ENCODE peak calls at places on chromosomes 1 and 21, in ten cellular contexts. A is heart right ventricle; N is AG04450; J is mucosa of descending colon; S is bronchial epithelial cell; E is fibroblast of mammary gland; M is upper lobe of right lung; I is CD8-positive, alpha-beta T cell; C is fibroblast of lung; L is heart left ventricle. T is an unnamed sample.
A peak's percentile ranks its signal among the peaks of the same experiment; 100 is the strongest.

GRCh38 chr1:170694172-170694926 is 30.4 kb downstream of the PRRX1 start:
- DNase-seq in S (no peak), N (no peak), A (no peak), I (no peak), L (no peak), E (no peak), J (no peak), C (no peak), M (no peak), T (no peak)

GRCh38 chr1:35702540-35702939 is 16.1 kb downstream of the C1orf216 start:
- DNase-seq in J (no peak), C (no peak), E (no peak), I (no peak), L (no peak), A (no peak), N (no peak), S (no peak), M (no peak), T (no peak)

GRCh38 chr1:29549001-29549400 is 312.7 kb downstream of the PTPRU start:
- DNase-seq in N (no peak), L (no peak), I (no peak), S (no peak), C (no peak), E (no peak), J (no peak), A (no peak), M (peak; percentile 50), T (no peak)

GRCh38 chr1:18197299-18197698 is 89.7 kb downstream of the IGSF21 start:
- DNase-seq in S (no peak), M (no peak), L (no peak), E (no peak), C (no peak), A (no peak), I (no peak), J (no peak), N (no peak), T (no peak)

GRCh38 chr1:221439734-221440436 is 302.0 kb downstream of the DUSP10 start:
- DNase-seq in J (no peak), L (no peak), M (no peak), A (no peak), E (peak; percentile 94), S (peak; percentile 100), C (peak; percentile 98), I (no peak), N (peak; percentile 72), T (no peak)

GRCh38 chr1:168535536-168535935 is 8.3 kb downstream of the XCL2 start:
- DNase-seq in L (no peak), N (no peak), I (no peak), C (no peak), S (no peak), M (no peak), A (no peak), E (no peak), J (no peak), T (no peak)

GRCh38 chr1:225746361-225747179 is 31.1 kb upstream of the SRP9 start:
- DNase-seq in A (peak; percentile 69), I (no peak), L (peak; percentile 83), C (peak; percentile 94), E (peak; percentile 93), S (peak; percentile 87), J (peak; percentile 68), M (peak; percentile 72), N (peak; percentile 74), T (peak; percentile 39)

GRCh38 chr1:239718997-239719628 is 332.7 kb downstream of the CHRM3 start:
- DNase-seq in E (no peak), S (no peak), I (no peak), A (no peak), L (no peak), J (no peak), M (no peak), C (no peak), N (no peak), T (no peak)

GRCh38 chr1:78797108-78797781 is 147.6 kb downstream of the IFI44 start:
- DNase-seq in A (no peak), I (no peak), M (no peak), L (no peak), S (no peak), J (no peak), N (no peak), C (no peak), E (no peak), T (no peak)

GRCh38 chr1:154861607-154862094 is 8.4 kb downstream of the KCNN3 start:
- DNase-seq in N (peak; percentile 52), C (peak; percentile 44), S (no peak), I (no peak), A (no peak), M (no peak), L (no peak), E (peak; percentile 31), J (no peak), T (no peak)

GRCh38 chr1:27638805-27639204 is 3.8 kb upstream of the FGR start:
- DNase-seq in A (no peak), C (no peak), M (no peak), J (no peak), N (no peak), E (no peak), I (no peak), S (no peak), L (no peak), T (no peak)

GRCh38 chr1:47996406-47997226 is 569 bp downstream of the TRABD2B start:
- DNase-seq in S (no peak), I (no peak), A (peak; percentile 28), J (no peak), E (no peak), M (no peak), C (no peak), N (no peak), L (peak; percentile 39), T (no peak)

GRCh38 chr1:7993593-7994479 is 32.3 kb downstream of the ERRFI1 start:
- DNase-seq in C (peak; percentile 95), A (no peak), M (no peak), N (peak; percentile 71), S (no peak), E (peak; percentile 93), I (no peak), J (no peak), L (no peak), T (no peak)

DNA sequence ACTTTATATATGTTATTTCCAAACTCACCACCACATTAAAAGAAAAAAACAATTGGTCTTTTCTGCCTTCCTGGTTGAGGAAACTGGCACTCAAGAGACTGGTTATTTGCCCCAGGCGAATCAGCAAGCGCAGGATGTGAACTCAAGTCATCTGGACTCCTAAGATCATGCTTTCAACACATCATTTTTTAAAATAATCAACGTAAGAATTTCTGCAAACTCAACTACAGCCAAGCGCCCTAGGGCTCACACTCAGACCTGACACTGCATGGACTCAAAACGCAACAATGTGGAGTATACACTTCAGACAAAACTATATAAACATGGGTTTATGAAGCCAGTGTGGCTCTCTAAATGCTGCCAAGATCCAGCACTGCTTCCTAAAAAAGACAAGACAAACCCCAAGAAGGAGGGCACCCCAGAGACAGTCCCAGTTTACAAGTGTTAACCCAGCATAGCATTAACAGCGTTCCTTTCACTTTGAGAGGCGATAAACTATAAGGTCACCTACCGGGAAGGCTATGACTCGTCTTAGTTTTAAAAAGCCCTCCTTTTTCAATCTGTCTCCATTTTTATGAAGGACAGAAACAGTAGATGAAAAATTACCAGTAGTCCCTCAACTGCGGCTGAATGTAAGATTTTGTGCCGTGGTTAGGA is 54.9 kb downstream of the SIPA1L2 start:
- DNase-seq in C (no peak), M (no peak), A (no peak), I (no peak), J (no peak), N (peak; percentile 30), S (peak; percentile 90), E (no peak), L (no peak), T (no peak)
- H3K4me3 ChIP-seq in C (peak overlapping the region; percentile 9), M (peak overlapping the region; percentile 12), A (no peak overlapping the region), I (no peak overlapping the region), J (no peak overlapping the region), N (peak overlapping the region; percentile 2), S (no peak overlapping the region), E (no peak overlapping the region), L (no peak overlapping the region), T (peak overlapping the region; percentile 46)

GRCh38 chr21:34524671-34525601 is 12.9 kb upstream of the KCNE1 start:
- DNase-seq in S (peak; percentile 57), L (no peak), C (peak; percentile 85), J (no peak), N (no peak), A (no peak), M (no peak), I (no peak), E (peak; percentile 81), T (no peak)

GRCh38 chr21:34528131-34528561 is 16.1 kb upstream of the KCNE1 start:
- DNase-seq in M (no peak), E (peak; percentile 42), N (no peak), C (peak; percentile 84), I (no peak), S (no peak), A (no peak), L (no peak), J (no peak), T (no peak)

GRCh38 chr21:34530264-34530663 is 18.3 kb upstream of the KCNE1 start:
- DNase-seq in A (no peak), N (no peak), M (no peak), S (no peak), C (peak; percentile 93), L (no peak), I (no peak), E (peak; percentile 82), J (no peak), T (no peak)

GRCh38 chr21:34526236-34526617 is 14.2 kb upstream of the KCNE1 start:
- DNase-seq in A (no peak), L (no peak), M (no peak), I (no peak), E (peak; percentile 31), N (no peak), S (no peak), C (no peak), J (no peak), T (no peak)

GRCh38 chr21:34526618-34527290 is 14.7 kb upstream of the KCNE1 start:
- DNase-seq in N (peak; percentile 100), C (peak; percentile 100), M (no peak), A (no peak), J (peak; percentile 62), L (peak; percentile 85), I (no peak), S (peak; percentile 99), E (peak; percentile 100), T (peak; percentile 50)
- H3K4me3 ChIP-seq in N (peak overlapping the region; percentile 71), C (peak overlapping the region; percentile 88), M (peak overlapping the region; percentile 56), A (peak overlapping the region; percentile 4), J (no peak overlapping the region), L (peak overlapping the region; percentile 36), I (no peak overlapping the region), S (peak overlapping the region; percentile 44), E (peak overlapping the region; percentile 61), T (peak overlapping the region; percentile 70)

GRCh38 chr21:34669149-34669879 is 520 bp downstream of the CLIC6 start:
- DNase-seq in N (no peak), E (no peak), M (peak; percentile 81), J (no peak), I (no peak), A (no peak), C (no peak), S (no peak), L (no peak), T (no peak)
- H3K4me3 ChIP-seq in N (peak overlapping the region; percentile 25), E (no peak overlapping the region), M (peak overlapping the region; percentile 52), J (no peak overlapping the region), I (peak overlapping the region; percentile 46), A (peak overlapping the region; percentile 32), C (no peak overlapping the region), S (no peak overlapping the region), L (peak overlapping the region; percentile 13), T (peak overlapping the region; percentile 67)

DNA sequence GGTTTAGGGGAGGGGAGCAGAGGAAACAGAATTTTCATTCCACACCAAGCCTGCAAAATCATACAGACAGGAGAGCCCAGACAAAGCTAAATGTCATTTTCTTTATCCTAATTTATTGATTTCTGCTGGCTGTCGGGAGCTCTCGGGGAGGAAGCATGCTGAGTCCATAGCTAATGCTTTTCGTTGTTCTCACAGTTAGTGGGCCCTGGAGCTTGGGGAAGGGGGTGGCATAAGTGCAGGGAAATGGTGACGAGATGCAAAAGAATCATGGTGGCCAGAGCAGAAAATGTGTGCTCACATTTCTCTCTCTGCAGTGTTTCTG is 202.4 kb downstream of the TOMM20 start:
- DNase-seq in C (no peak), A (no peak), M (no peak), J (no peak), L (no peak), S (no peak), I (no peak), E (no peak), N (no peak), T (no peak)
- H3K4me3 ChIP-seq in C (no peak overlapping the region), A (no peak overlapping the region), M (no peak overlapping the region), J (no peak overlapping the region), L (no peak overlapping the region), S (no peak overlapping the region), I (peak overlapping the region; percentile 0), E (no peak overlapping the region), N (no peak overlapping the region), T (peak overlapping the region; percentile 18)

T was measured in thoracic aorta.